ENCODE peak calls at places on chromosomes 3 and 15, in ten cellular contexts. H is mesothelial cell of epicardium, Q is colonic mucosa, K is CD14-positive monocyte, M is heart right ventricle, S is neural progenitor cell, D is HFFc6, N is astrocyte of the spinal cord, C is GM20000, W is progenitor cell of endocrine pancreas. G is an unnamed sample.

GRCh38 chr3:103047640-103048370 is 613.0 kb downstream of the ZPLD1 start:
- DNase-seq in H (no peak), Q (no peak), K (no peak), M (no peak), S (no peak), D (no peak), N (peak), C (no peak), W (no peak), G (no peak)

GRCh38 chr3:172343117-172343516 is 105.1 kb downstream of the GHSR start:
- DNase-seq in H (no peak), Q (no peak), K (no peak), M (no peak), S (no peak), D (no peak), N (no peak), C (no peak), W (no peak), G (no peak)

GRCh38 chr3:110430146-110430545 is 641.5 kb upstream of the NECTIN3 start:
- DNase-seq in H (no peak), Q (no peak), K (no peak), M (no peak), S (no peak), D (peak), N (peak), C (no peak), W (no peak), G (no peak)

GRCh38 chr15:68210821-68211655 is 5.9 kb upstream of the CALML4 start:
- DNase-seq in H (no peak), Q (peak), K (peak), M (peak), S (peak), D (peak), N (peak), C (peak), W (peak), G (peak)

GRCh38 chr3:126934149-126934548 is 48.8 kb upstream of the PLXNA1 start:
- DNase-seq in H (no peak), Q (no peak), K (no peak), M (no peak), S (peak), D (peak), N (no peak), C (no peak), W (no peak), G (no peak)

GRCh38 chr3:14467723-14468620 is 65.6 kb downstream of the SLC6A6 start:
- DNase-seq in H (no peak), Q (peak), K (no peak), M (peak), S (peak), D (no peak), N (no peak), C (peak), W (peak), G (peak)

GRCh38 chr15:88419830-88420229 is 47.4 kb downstream of the MRPL46 start:
- DNase-seq in H (no peak), Q (no peak), K (no peak), M (no peak), S (no peak), D (peak), N (peak), C (no peak), W (no peak), G (no peak)

GRCh38 chr3:123692041-123692440 is 107.2 kb upstream of the HACD2 start:
- DNase-seq in H (no peak), Q (no peak), K (no peak), M (no peak), S (no peak), D (no peak), N (no peak), C (no peak), W (no peak), G (no peak)

GRCh38 chr3:178112134-178112533 is 424.1 kb upstream of the KCNMB2 start:
- DNase-seq in H (no peak), Q (no peak), K (no peak), M (no peak), S (no peak), D (no peak), N (no peak), C (no peak), W (no peak), G (no peak)

GRCh38 chr3:48689384-48689783 is 3.7 kb upstream of the NCKIPSD start:
- DNase-seq in H (no peak), Q (no peak), K (no peak), M (no peak), S (no peak), D (no peak), N (no peak), C (no peak), W (no peak), G (no peak)

GRCh38 chr3:185807455-185808068 is 17.3 kb downstream of the IGF2BP2 start:
- DNase-seq in H (no peak), Q (no peak), K (peak), M (no peak), S (peak), D (peak), N (peak), C (no peak), W (no peak), G (no peak)

GRCh38 chr3:152317956-152318355 is 49.2 kb downstream of the MBNL1 start:
- DNase-seq in H (no peak), Q (no peak), K (no peak), M (no peak), S (no peak), D (peak), N (peak), C (no peak), W (no peak), G (no peak)

GRCh38 chr15:65385868-65386253 is 8.1 kb upstream of the IGDCC3 start:
- DNase-seq in H (no peak), Q (no peak), K (no peak), M (peak), S (no peak), D (no peak), N (no peak), C (no peak), W (no peak), G (no peak)

GRCh38 chr15:48682949-48683651 is 37.6 kb upstream of the FBN1 start:
- DNase-seq in H (no peak), Q (peak), K (no peak), M (peak), S (no peak), D (peak), N (peak), C (no peak), W (no peak), G (no peak)

GRCh38 chr3:33791477-33792166 is 6.8 kb upstream of the PDCD6IP start:
- DNase-seq in H (no peak), Q (peak), K (peak), M (no peak), S (no peak), D (peak), N (no peak), C (no peak), W (no peak), G (no peak)

GRCh38 chr3:185422677-185423076 is 59.7 kb downstream of the MAP3K13 start:
- DNase-seq in H (no peak), Q (peak), K (no peak), M (no peak), S (no peak), D (no peak), N (no peak), C (no peak), W (no peak), G (no peak)

GRCh38 chr15:27438403-27439375 is 467.7 kb downstream of the GABRG3 start:
- DNase-seq in H (no peak), Q (no peak), K (no peak), M (no peak), S (no peak), D (no peak), N (peak), C (no peak), W (no peak), G (no peak)

GRCh38 chr3:115912372-115912771 is 289.1 kb downstream of the GAP43 start:
- DNase-seq in H (no peak), Q (peak), K (no peak), M (peak), S (no peak), D (no peak), N (no peak), C (no peak), W (no peak), G (no peak)

GRCh38 chr3:171193693-171194092 is 167.2 kb upstream of the SLC2A2 start:
- DNase-seq in H (no peak), Q (no peak), K (no peak), M (no peak), S (no peak), D (no peak), N (no peak), C (no peak), W (no peak), G (no peak)

GRCh38 chr15:61992518-61992917 is 67.7 kb downstream of the VPS13C start:
- DNase-seq in H (no peak), Q (no peak), K (no peak), M (no peak), S (no peak), D (no peak), N (no peak), C (no peak), W (no peak), G (no peak)

GRCh38 chr3:79030157-79030556 is 737.6 kb downstream of the ROBO1 start:
- DNase-seq in H (no peak), Q (no peak), K (no peak), M (no peak), S (no peak), D (no peak), N (no peak), C (no peak), W (no peak), G (no peak)

GRCh38 chr3:171268677-171269076 is 191.5 kb downstream of the TNIK start:
- DNase-seq in H (no peak), Q (no peak), K (no peak), M (no peak), S (no peak), D (no peak), N (no peak), C (no peak), W (no peak), G (no peak)

GRCh38 chr3:176906046-176906905 is 291.0 kb downstream of the TBL1XR1 start:
- DNase-seq in H (no peak), Q (no peak), K (no peak), M (no peak), S (no peak), D (no peak), N (peak), C (no peak), W (no peak), G (no peak)

GRCh38 chr3:134381836-134382442 is 7.7 kb upstream of the AMOTL2 start:
- DNase-seq in H (no peak), Q (peak), K (no peak), M (no peak), S (no peak), D (no peak), N (no peak), C (no peak), W (no peak), G (no peak)

GRCh38 chr3:129446926-129447325 is 6.9 kb downstream of the IFT122 start:
- DNase-seq in H (no peak), Q (no peak), K (no peak), M (no peak), S (no peak), D (no peak), N (no peak), C (no peak), W (no peak), G (no peak)

GRCh38 chr3:194973366-194974000 is 287.8 kb downstream of the FAM43A start:
- DNase-seq in H (no peak), Q (no peak), K (no peak), M (no peak), S (no peak), D (no peak), N (no peak), C (no peak), W (no peak), G (no peak)

GRCh38 chr3:68974711-68975110 is 38.8 kb downstream of the EOGT start:
- DNase-seq in H (no peak), Q (no peak), K (no peak), M (no peak), S (no peak), D (no peak), N (no peak), C (no peak), W (no peak), G (no peak)

GRCh38 chr3:138629526-138629925 is 21.0 kb downstream of the FAIM start:
- DNase-seq in H (no peak), Q (no peak), K (no peak), M (no peak), S (no peak), D (no peak), N (no peak), C (no peak), W (no peak), G (no peak)

GRCh38 chr3:171806200-171807128 is 3.8 kb downstream of the PLD1 start:
- DNase-seq in H (no peak), Q (no peak), K (no peak), M (no peak), S (no peak), D (peak), N (peak), C (no peak), W (no peak), G (no peak)

GRCh38 chr3:193016437-193016887 is 98.8 kb upstream of the MB21D2 start:
- DNase-seq in H (no peak), Q (no peak), K (no peak), M (peak), S (peak), D (peak), N (peak), C (no peak), W (no peak), G (no peak)

GRCh38 chr15:33524274-33524673 is 213.5 kb downstream of the RYR3 start:
- DNase-seq in H (no peak), Q (no peak), K (no peak), M (no peak), S (no peak), D (no peak), N (no peak), C (no peak), W (no peak), G (no peak)

GRCh38 chr3:172692751-172693310 is 18.0 kb downstream of the NCEH1 start:
- DNase-seq in H (no peak), Q (no peak), K (no peak), M (no peak), S (no peak), D (no peak), N (no peak), C (no peak), W (no peak), G (no peak)

GRCh38 chr15:33292718-33293307 is 18.0 kb upstream of the RYR3 start:
- DNase-seq in H (peak), Q (peak), K (no peak), M (no peak), S (peak), D (peak), N (peak), C (no peak), W (peak), G (peak)

GRCh38 chr3:58384381-58385090 is 49.1 kb downstream of the PDHB start:
- DNase-seq in H (no peak), Q (no peak), K (no peak), M (no peak), S (no peak), D (no peak), N (no peak), C (no peak), W (no peak), G (no peak)

GRCh38 chr3:46065751-46066256 is 38.5 kb upstream of the XCR1 start:
- DNase-seq in H (no peak), Q (no peak), K (no peak), M (no peak), S (no peak), D (no peak), N (no peak), C (no peak), W (no peak), G (no peak)

GRCh38 chr3:59341441-59341840 is 291.6 kb upstream of the CFAP20DC start:
- DNase-seq in H (no peak), Q (no peak), K (no peak), M (no peak), S (no peak), D (no peak), N (no peak), C (no peak), W (no peak), G (no peak)

GRCh38 chr3:155859859-155860258 is 5.6 kb upstream of the SLC33A1 start:
- DNase-seq in H (no peak), Q (no peak), K (no peak), M (no peak), S (no peak), D (peak), N (peak), C (peak), W (no peak), G (no peak)

GRCh38 chr3:72010044-72010443 is 225.1 kb upstream of the PROK2 start:
- DNase-seq in H (no peak), Q (no peak), K (peak), M (no peak), S (no peak), D (no peak), N (no peak), C (no peak), W (no peak), G (no peak)

GRCh38 chr3:44970916-44971490 is 5.0 kb downstream of the ZDHHC3 start:
- DNase-seq in H (no peak), Q (no peak), K (no peak), M (no peak), S (no peak), D (no peak), N (no peak), C (no peak), W (no peak), G (no peak)

GRCh38 chr3:44969779-44970178 is 6.2 kb downstream of the ZDHHC3 start:
- DNase-seq in H (no peak), Q (no peak), K (no peak), M (no peak), S (no peak), D (no peak), N (no peak), C (no peak), W (no peak), G (no peak)

GRCh38 chr3:44968447-44968858 is 7.5 kb downstream of the ZDHHC3 start:
- DNase-seq in H (no peak), Q (no peak), K (no peak), M (no peak), S (no peak), D (no peak), N (no peak), C (no peak), W (no peak), G (no peak)

GRCh38 chr3:44966795-44967278 is 9.1 kb downstream of the ZDHHC3 start:
- DNase-seq in H (no peak), Q (peak), K (no peak), M (no peak), S (no peak), D (no peak), N (no peak), C (no peak), W (no peak), G (no peak)

DNA sequence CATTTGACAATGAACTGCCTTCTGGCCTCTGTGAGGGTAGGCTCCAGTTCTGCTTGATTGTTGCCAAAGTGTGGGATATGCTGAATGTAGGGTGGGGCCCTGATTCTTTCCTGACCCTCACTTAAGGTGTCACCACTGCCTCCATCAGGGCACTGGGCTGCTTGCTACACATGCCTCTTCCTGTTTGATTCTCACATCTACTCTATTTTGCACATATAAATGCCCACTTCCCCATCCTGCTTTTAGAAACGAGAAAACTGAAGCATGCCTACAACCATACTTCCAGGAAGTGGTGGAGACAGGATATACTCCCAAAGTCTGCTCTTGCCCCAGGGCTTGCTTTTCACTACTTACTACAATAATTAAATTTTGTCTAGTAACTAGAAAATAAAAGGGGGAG is 6.8 kb downstream of the ZDHHC3 start:
- DNase-seq in H (no peak), Q (no peak), K (no peak), M (no peak), S (no peak), D (no peak), N (no peak), C (no peak), W (no peak), G (no peak)
- TF ChIP-seq CTCF in H (no peak), Q (no peak), K (no peak), M (no peak), S (no peak), D (no peak), N (no peak), C (no peak), W (no peak), G (no peak)

GRCh38 chr3:41503998-41504623 is 304.8 kb downstream of the CTNNB1 start:
- DNase-seq in H (no peak), Q (no peak), K (no peak), M (no peak), S (no peak), D (no peak), N (no peak), C (no peak), W (no peak), G (no peak)

GRCh38 chr3:41502461-41502860 is 303.2 kb downstream of the CTNNB1 start:
- DNase-seq in H (no peak), Q (no peak), K (no peak), M (no peak), S (no peak), D (no peak), N (no peak), C (no peak), W (no peak), G (no peak)

GRCh38 chr3:41507336-41508062 is 308.2 kb downstream of the CTNNB1 start:
- DNase-seq in H (no peak), Q (no peak), K (no peak), M (no peak), S (no peak), D (no peak), N (peak), C (no peak), W (no peak), G (no peak)

GRCh38 chr3:41508063-41508696 is 308.9 kb downstream of the CTNNB1 start:
- DNase-seq in H (no peak), Q (no peak), K (no peak), M (no peak), S (no peak), D (no peak), N (peak), C (no peak), W (no peak), G (no peak)
- TF ChIP-seq CTCF in H (no peak), Q (no peak), K (no peak), M (no peak), S (peak), D (no peak), N (peak), C (no peak), W (no peak), G (no peak)

GRCh38 chr15:42796955-42797779 is 60.2 kb upstream of the CDAN1 start:
- DNase-seq in H (no peak), Q (no peak), K (no peak), M (no peak), S (peak), D (no peak), N (peak), C (no peak), W (no peak), G (no peak)
- TF ChIP-seq CTCF in H (no peak), Q (no peak), K (no peak), M (peak), S (no peak), D (peak), N (no peak), C (no peak), W (no peak), G (peak)

DNA sequence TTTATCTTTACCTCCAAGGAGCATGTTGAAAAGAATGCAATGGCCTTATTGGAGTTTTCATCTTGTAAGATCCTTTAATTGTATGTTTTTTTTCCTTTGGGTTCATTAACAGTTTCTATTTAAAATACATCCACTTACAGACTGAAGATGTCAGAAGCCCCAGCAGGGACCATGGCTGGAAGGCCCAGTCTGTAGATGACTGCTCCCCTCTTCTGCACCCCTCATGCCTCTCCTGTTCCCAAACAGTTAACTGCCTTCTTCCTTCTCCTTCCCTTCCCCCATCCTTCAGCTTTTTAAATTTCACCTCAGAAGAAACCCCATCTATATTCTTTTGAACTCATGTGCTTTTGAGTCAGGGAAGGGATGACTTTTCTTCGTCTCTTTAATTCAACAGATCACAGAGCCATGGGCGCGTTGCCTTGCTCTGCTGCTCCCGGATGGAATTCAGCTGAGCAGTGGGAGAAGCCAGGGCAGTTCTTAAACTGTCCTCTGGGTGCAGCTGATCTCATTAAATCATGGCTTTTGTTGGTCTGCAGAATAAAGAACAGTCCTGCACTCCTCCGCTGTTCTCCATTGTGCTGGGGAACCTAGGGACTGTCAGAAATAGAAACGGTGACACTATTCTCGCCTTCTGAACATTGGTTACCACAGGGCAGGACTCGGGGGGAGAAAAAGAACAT is 71.5 kb upstream of the EIF1B start:
- DNase-seq in H (no peak), Q (no peak), K (no peak), M (no peak), S (peak), D (peak), N (no peak), C (no peak), W (no peak), G (peak)
- TF ChIP-seq CTCF in H (no peak), Q (no peak), K (no peak), M (peak), S (peak), D (peak), N (peak), C (no peak), W (peak), G (peak)

GRCh38 chr3:39202094-39202493 is 9.7 kb upstream of the XIRP1 start:
- DNase-seq in H (no peak), Q (peak), K (no peak), M (no peak), S (no peak), D (no peak), N (no peak), C (no peak), W (no peak), G (no peak)
- TF ChIP-seq CTCF in H (no peak), Q (no peak), K (no peak), M (no peak), S (no peak), D (peak), N (no peak), C (no peak), W (no peak), G (no peak)

G was measured in neural crest cell.